ENCODE peak calls at places on chromosome 7, in five cellular contexts. P, V, G, W and T are unnamed samples.

GRCh38 chr7:42076870-42077269 is 160.1 kb downstream of the GLI3 start:
- DNase-seq in W (no peak), V (no peak), G (no peak), P (no peak), T (no peak)

GRCh38 chr7:78587443-78588044 is 789.0 kb downstream of the PHTF2 start:
- DNase-seq in P (peak), G (no peak), W (no peak), V (no peak), T (peak)

GRCh38 chr7:151680810-151681209 is 161.1 kb upstream of the RHEB start:
- DNase-seq in P (no peak), G (no peak), W (no peak), V (peak), T (no peak)

GRCh38 chr7:87316846-87317545 is 28.5 kb upstream of the CROT start:
- DNase-seq in G (peak), W (peak), V (peak), P (peak), T (no peak)

GRCh38 chr7:132677941-132678340 is 101.7 kb upstream of the PLXNA4 start:
- DNase-seq in W (no peak), V (no peak), P (no peak), G (no peak), T (no peak)

GRCh38 chr7:99741438-99741795 is 6.4 kb upstream of the CYP3A7 start:
- DNase-seq in G (no peak), W (no peak), V (no peak), P (no peak), T (no peak)

GRCh38 chr7:153193144-153193595 is 433.6 kb downstream of the ACTR3B start:
- DNase-seq in P (peak), V (no peak), W (no peak), G (no peak), T (peak)

GRCh38 chr7:147586526-147586925 is 1004.0 kb upstream of the C7orf33 start:
- DNase-seq in G (no peak), W (peak), V (no peak), P (no peak), T (no peak)

GRCh38 chr7:43077732-43078391 is 34.6 kb upstream of the HECW1 start:
- DNase-seq in G (peak), P (peak), V (peak), W (peak), T (peak)
- H3K4me2 ChIP-seq in G (no peak), P (no peak), V (no peak), W (no peak), T (no peak)

DNA sequence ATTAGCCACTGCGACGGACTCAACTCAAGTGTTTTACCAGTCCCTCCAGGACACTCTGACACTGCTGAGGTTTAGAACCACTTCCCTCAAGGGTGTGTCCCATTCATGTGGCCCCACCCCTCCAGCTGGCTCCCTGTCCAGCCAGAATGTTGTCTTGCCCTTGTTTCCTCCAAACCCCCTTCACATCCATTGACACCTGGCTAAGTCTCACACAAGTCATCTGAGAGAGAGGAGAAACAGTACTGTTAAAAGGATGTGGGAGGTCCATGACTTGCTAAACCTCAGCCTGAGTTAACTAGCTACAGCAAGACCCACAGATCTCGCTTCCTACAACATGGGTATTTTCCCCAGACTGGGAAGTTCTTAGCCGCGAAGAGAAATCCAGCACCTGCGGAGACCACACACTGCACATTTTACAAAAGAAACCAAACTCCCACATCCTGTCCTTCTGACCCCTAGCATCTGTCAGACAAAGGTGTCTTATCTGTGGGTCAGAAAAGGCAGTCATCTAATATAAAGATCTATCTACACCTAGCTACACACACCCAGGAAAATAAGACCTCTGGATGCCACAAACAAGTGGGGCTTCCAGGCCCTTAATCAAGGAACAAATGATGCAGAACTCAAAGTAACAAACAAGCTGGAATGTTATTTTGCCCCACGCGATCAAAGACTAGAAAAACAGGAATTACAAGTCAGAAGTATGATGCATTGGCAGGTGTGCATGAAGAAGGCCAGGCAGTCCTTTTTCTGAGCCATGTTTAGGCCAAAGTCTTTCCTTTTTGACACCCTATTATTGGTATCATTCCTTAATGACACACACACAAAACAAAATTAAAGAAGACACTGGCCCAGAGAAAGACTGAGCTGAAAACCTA is 13.9 kb downstream of the OSBPL3 start:
- DNase-seq in G (peak), W (peak), V (no peak), P (peak), T (no peak)
- H3K9ac ChIP-seq in G (no peak), W (no peak), V (no peak), P (no peak), T (no peak)

GRCh38 chr7:155459133-155459866 is 1.4 kb downstream of the EN2 start:
- DNase-seq in P (peak), G (no peak), V (no peak), W (no peak), T (no peak)

GRCh38 chr7:155457544-155458316 is at the start of gene EN2:
- DNase-seq in V (no peak), P (peak), W (no peak), G (no peak), T (no peak)

GRCh38 chr7:155456772-155457543 is 971 bp upstream of the EN2 start:
- DNase-seq in W (peak), V (peak), G (peak), P (peak), T (no peak)

GRCh38 chr7:155459867-155460461 is 2.0 kb downstream of the EN2 start:
- DNase-seq in P (peak), W (no peak), V (no peak), G (no peak), T (no peak)

GRCh38 chr7:155458317-155459132 is 596 bp downstream of the EN2 start:
- DNase-seq in G (no peak), V (no peak), P (peak), W (no peak), T (no peak)
- H3K4me2 ChIP-seq in G (no peak), V (peak), P (peak), W (peak), T (no peak)

DNA sequence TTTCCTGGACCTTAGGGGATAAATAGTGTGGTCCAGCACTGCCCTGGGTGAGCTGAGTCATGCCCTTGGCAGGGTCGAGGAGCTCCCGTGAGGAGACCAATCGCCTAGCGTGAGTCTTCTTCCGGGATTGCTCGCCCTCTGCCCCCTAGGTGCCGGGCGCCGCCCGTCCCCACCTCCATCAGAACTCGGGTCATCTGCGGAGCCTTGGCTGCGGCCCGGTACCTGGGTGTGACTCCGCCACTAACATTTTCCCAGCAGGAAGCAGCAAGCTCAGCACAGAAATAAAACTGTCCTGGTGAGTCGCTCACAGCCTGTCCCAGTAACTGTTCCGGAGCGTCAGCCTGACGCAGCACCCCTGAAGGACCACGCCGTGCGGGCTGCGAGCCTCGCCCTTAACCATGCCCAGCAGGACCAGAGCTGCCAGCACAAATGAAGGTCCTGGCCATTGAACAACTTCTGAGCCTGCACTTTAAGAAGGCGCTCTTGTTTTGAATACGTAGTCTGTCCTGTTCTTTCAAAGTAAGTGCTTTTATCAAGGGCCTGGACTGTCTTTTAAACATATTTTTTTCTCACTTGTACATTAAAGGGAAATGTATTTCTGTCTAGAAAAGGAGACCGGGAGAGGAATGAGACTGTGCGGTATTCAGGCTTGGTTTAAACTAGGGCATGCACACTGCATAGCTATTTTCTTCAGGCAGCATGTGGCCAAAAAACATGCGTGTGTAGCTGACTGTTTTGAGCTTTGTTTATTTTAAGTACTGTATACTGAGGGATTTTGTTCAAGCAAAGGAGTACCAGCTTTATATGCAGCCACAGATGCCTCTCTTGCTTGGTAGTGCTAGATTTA is 136.7 kb downstream of the HECW1 start:
- DNase-seq in V (peak), W (peak), G (peak), P (no peak), T (no peak)
- H3K9ac ChIP-seq in V (peak), W (peak), G (peak), P (no peak), T (no peak)

GRCh38 chr7:108014200-108014599 is 11.2 kb upstream of the LAMB1 start:
- DNase-seq in G (peak), V (no peak), P (no peak), W (peak), T (no peak)
- H3K4me2 ChIP-seq in G (no peak), V (no peak), P (no peak), W (peak), T (no peak)

DNA sequence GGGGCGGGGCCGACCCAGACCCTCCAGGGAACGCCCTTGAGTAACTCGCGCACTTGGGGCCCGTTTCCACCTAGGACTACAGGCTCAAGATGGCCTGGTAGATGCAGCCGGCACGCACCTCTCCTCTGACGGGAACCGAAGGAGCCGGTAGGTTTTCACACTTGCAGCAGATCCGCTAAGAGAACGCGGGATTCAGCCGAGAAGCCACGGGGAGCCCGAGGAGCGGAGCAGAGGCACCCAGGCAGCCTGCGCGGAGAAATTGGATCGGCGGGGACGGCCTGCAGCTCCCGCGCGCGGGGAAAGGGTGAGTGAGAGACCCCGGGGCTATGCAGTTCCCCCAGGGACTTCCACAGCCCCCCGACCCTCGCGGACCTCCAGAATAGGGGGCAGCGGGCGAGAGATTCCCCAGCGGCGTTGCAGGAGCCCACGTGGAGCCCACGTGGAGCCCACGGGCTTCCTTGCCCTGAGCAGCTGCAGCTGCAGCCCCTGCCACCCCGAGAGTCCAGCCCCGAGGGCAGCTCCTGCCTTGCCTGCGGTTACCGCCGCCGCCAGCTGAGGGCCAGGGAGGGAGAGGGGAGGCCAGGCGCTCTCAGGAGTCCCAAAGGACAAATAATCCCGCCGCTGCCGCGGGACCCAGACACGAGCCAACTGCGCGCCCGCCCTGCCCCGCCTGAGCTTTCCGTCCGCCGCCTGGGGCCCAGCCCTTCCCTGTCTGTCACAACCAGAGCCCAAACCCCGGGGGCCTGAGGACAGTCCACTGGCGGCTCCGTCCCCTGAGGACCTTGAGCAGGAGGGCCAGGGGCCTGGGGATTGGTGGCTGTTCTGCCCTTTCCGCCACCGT is 13.1 kb downstream of the IFT22 start:
- DNase-seq in W (peak), G (peak), V (peak), P (peak), T (no peak)
- H3K9ac ChIP-seq in W (peak), G (no peak), V (peak), P (no peak), T (no peak)

GRCh38 chr7:38368191-38368605 is 94.8 kb upstream of the TARP start:
- DNase-seq in V (peak), W (peak), G (peak), P (peak), T (peak)

GRCh38 chr7:38369816-38370493 is 96.5 kb upstream of the TARP start:
- DNase-seq in P (peak), V (peak), W (no peak), G (peak), T (peak)

GRCh38 chr7:38373155-38373554 is 99.7 kb upstream of the TARP start:
- DNase-seq in V (no peak), P (no peak), G (no peak), W (no peak), T (no peak)

GRCh38 chr7:38367301-38367700 is 93.9 kb upstream of the TARP start:
- DNase-seq in P (no peak), V (no peak), W (no peak), G (peak), T (no peak)
- H3K4me2 ChIP-seq in P (no peak), V (no peak), W (no peak), G (no peak), T (no peak)